ENCODE peak calls at places on chromosomes 13 and 19, in ten cellular contexts. C is occipital lobe; A is stimulated activated CD4-positive, alpha-beta T cell treated with anti-CD3 and anti-CD28 coated beads, Interleukin-2, amount 100 ng/mL, for 48 hours; Z is glutamatergic neuron; Y is coronary artery; E is A549; M is stimulated activated CD8-positive, alpha-beta memory T cell treated with anti-CD3 and anti-CD28 coated beads, Interleukin-12 subunit alpha, Interleukin-12 subunit beta, amount 100 ng/mL, for 4 hours; D is activated gamma-delta T cell; L is activated CD4-positive, CD25-positive, alpha-beta regulatory T cell treated with anti-CD3 and anti-CD28 coated beads, Interleukin-2, amount 50 U/mL, for 16 hours; K is GM04504. O is an unnamed sample.

GRCh38 chr19:47102561-47103135 is 10.9 kb downstream of the ZC3H4 start:
- DNase-seq in C (no peak), A (no peak), Z (no peak), Y (no peak), E (no peak), M (no peak), D (no peak), L (no peak), K (no peak), O (no peak)

GRCh38 chr13:49678172-49678914 is 12.9 kb downstream of the EBPL start:
- DNase-seq in C (no peak), A (no peak), Z (no peak), Y (no peak), E (no peak), M (no peak), D (peak), L (no peak), K (no peak), O (no peak)

GRCh38 chr19:49591731-49592485 is 926 bp downstream of the PRR12 start:
- DNase-seq in C (peak), A (peak), Z (peak), Y (no peak), E (peak), M (peak), D (no peak), L (no peak), K (no peak), O (peak)

GRCh38 chr19:33186431-33186830 is 7.7 kb upstream of the LRP3 start:
- DNase-seq in C (no peak), A (no peak), Z (no peak), Y (no peak), E (no peak), M (no peak), D (no peak), L (no peak), K (no peak), O (no peak)

GRCh38 chr13:46795321-46795720 is 1.6 kb downstream of the ESD start:
- DNase-seq in C (no peak), A (no peak), Z (no peak), Y (no peak), E (no peak), M (no peak), D (no peak), L (no peak), K (no peak), O (no peak)

GRCh38 chr19:30968210-30968609 is 381.0 kb downstream of the TSHZ3 start:
- DNase-seq in C (no peak), A (no peak), Z (no peak), Y (no peak), E (peak), M (no peak), D (no peak), L (no peak), K (no peak), O (peak)

GRCh38 chr13:84985860-84986259 is 813.4 kb downstream of the SLITRK6 start:
- DNase-seq in C (no peak), A (no peak), Z (no peak), Y (no peak), E (peak), M (no peak), D (no peak), L (no peak), K (no peak), O (no peak)

GRCh38 chr13:89496478-89496877 is 1825.3 kb downstream of the SLITRK5 start:
- DNase-seq in C (no peak), A (no peak), Z (no peak), Y (no peak), E (no peak), M (no peak), D (no peak), L (no peak), K (no peak), O (no peak)

GRCh38 chr13:74087304-74087703 is 46.9 kb downstream of the KLF12 start:
- DNase-seq in C (no peak), A (no peak), Z (no peak), Y (no peak), E (no peak), M (no peak), D (no peak), L (no peak), K (no peak), O (no peak)

GRCh38 chr19:1232652-1233360 is 5.0 kb downstream of the CBARP start:
- DNase-seq in C (no peak), A (no peak), Z (no peak), Y (no peak), E (no peak), M (no peak), D (no peak), L (no peak), K (no peak), O (no peak)

GRCh38 chr19:46081928-46082727 is 41.3 kb upstream of the IGFL4 start:
- DNase-seq in C (no peak), A (peak), Z (no peak), Y (no peak), E (peak), M (no peak), D (no peak), L (no peak), K (peak), O (peak)

GRCh38 chr19:931860-932646 is 6.2 kb downstream of the ARID3A start:
- DNase-seq in C (no peak), A (no peak), Z (no peak), Y (no peak), E (no peak), M (no peak), D (no peak), L (no peak), K (no peak), O (no peak)

GRCh38 chr13:34155931-34156607 is 338.1 kb downstream of the RFC3 start:
- DNase-seq in C (no peak), A (no peak), Z (no peak), Y (no peak), E (peak), M (no peak), D (no peak), L (no peak), K (peak), O (peak)

GRCh38 chr19:2552859-2553258 is 76.9 kb downstream of the GADD45B start:
- DNase-seq in C (no peak), A (peak), Z (no peak), Y (no peak), E (no peak), M (no peak), D (no peak), L (peak), K (no peak), O (no peak)

GRCh38 chr13:27954406-27954851 is 14.7 kb downstream of the CDX2 start:
- DNase-seq in C (no peak), A (no peak), Z (peak), Y (no peak), E (peak), M (no peak), D (no peak), L (no peak), K (no peak), O (no peak)

GRCh38 chr13:20812890-20813289 is 39.1 kb upstream of the EEF1AKMT1 start:
- DNase-seq in C (no peak), A (no peak), Z (no peak), Y (no peak), E (no peak), M (no peak), D (no peak), L (no peak), K (no peak), O (no peak)

GRCh38 chr13:39779337-39780270 is 124.1 kb downstream of the COG6 start:
- DNase-seq in C (no peak), A (no peak), Z (no peak), Y (no peak), E (no peak), M (no peak), D (no peak), L (no peak), K (no peak), O (no peak)

O was measured in T47D.